ENCODE peak calls at places on chromosomes 3 and 15, in seven cellular contexts. J is bronchial epithelial cell, N is fibroblast of lung, K is mucosa of descending colon, W is cardiac muscle cell, P is mesendoderm, D is ovary. H is an unnamed sample. For H3K36me3, the result is how much of the 10 kb centered on the place peaks cover.

GRCh38 chr3:123807820-123808219 is 76.3 kb downstream of the MYLK start:
- DNase-seq in J (peak), K (peak), P (peak), D (peak), W (peak), N (peak), H (no peak)

GRCh38 chr3:182973047-182973446 is 7.3 kb downstream of the DCUN1D1 start:
- DNase-seq in J (no peak), W (peak), D (no peak), P (no peak), N (no peak), K (no peak), H (no peak)

GRCh38 chr3:141763088-141763750 is at the start of gene GRK7:
- DNase-seq in K (no peak), W (no peak), D (no peak), P (no peak), J (no peak), N (no peak), H (no peak)

GRCh38 chr3:71243230-71243629 is 340.3 kb downstream of the FOXP1 start:
- DNase-seq in W (peak), D (no peak), N (peak), J (no peak), K (no peak), P (no peak), H (no peak)

GRCh38 chr3:42873216-42873982 is 2.3 kb downstream of the CYP8B1 start:
- DNase-seq in W (no peak), D (no peak), J (no peak), P (no peak), K (no peak), N (no peak), H (no peak)

GRCh38 chr3:52450489-52451236 is 3.2 kb downstream of the TNNC1 start:
- DNase-seq in W (no peak), P (no peak), K (no peak), J (no peak), D (no peak), N (no peak), H (no peak)

GRCh38 chr15:88956263-88956662 is 43.1 kb upstream of the MFGE8 start:
- DNase-seq in W (no peak), J (no peak), K (no peak), D (no peak), P (no peak), N (no peak), H (no peak)

GRCh38 chr15:39127925-39128617 is 452.8 kb upstream of the THBS1 start:
- DNase-seq in N (peak), J (peak), K (peak), D (no peak), P (peak), W (peak), H (no peak)

GRCh38 chr15:63350178-63350621 is 31.4 kb downstream of the CA12 start:
- DNase-seq in J (no peak), K (no peak), W (peak), P (no peak), D (peak), N (no peak), H (peak)

GRCh38 chr15:75840659-75841058 is 2.6 kb upstream of the UBE2Q2 start:
- DNase-seq in K (peak), D (peak), N (peak), J (no peak), P (peak), W (peak), H (no peak)

GRCh38 chr15:89114974-89115373 is 26.7 kb downstream of the ABHD2 start:
- DNase-seq in W (peak), P (peak), K (peak), D (peak), J (peak), N (peak), H (peak)

GRCh38 chr15:73800662-73801345 is 47.7 kb upstream of the INSYN1 start:
- DNase-seq in D (peak), P (no peak), W (peak), K (peak), N (peak), J (peak), H (peak)

GRCh38 chr15:92821491-92822116 is 78.5 kb upstream of the CHD2 start:
- DNase-seq in N (peak), P (peak), J (peak), D (no peak), K (no peak), W (no peak), H (no peak)

GRCh38 chr3:10556312-10556711 is 50.9 kb upstream of the ATP2B2 start:
- DNase-seq in J (no peak), P (no peak), K (no peak), D (no peak), W (no peak), N (no peak), H (no peak)

GRCh38 chr3:55709411-55709997 is 222.4 kb upstream of the WNT5A start:
- DNase-seq in J (no peak), W (no peak), K (no peak), P (peak), N (no peak), D (peak), H (no peak)

GRCh38 chr3:43584043-43584826 is 37.6 kb downstream of the ANO10 start:
- DNase-seq in D (no peak), K (no peak), P (no peak), W (no peak), J (peak), N (peak), H (no peak)

GRCh38 chr3:116030131-116030850 is 407.0 kb downstream of the GAP43 start:
- DNase-seq in D (no peak), W (no peak), P (no peak), N (no peak), K (no peak), J (no peak), H (no peak)

GRCh38 chr15:38746211-38746610 is 181.6 kb upstream of the RASGRP1 start:
- DNase-seq in K (no peak), N (peak), D (no peak), W (no peak), J (no peak), P (no peak), H (no peak)

GRCh38 chr3:116614795-116615362 is 94.7 kb upstream of the TUSC7 start:
- DNase-seq in J (peak), D (no peak), W (peak), N (peak), P (peak), K (no peak), H (no peak)

GRCh38 chr15:66819084-66819483 is 117.0 kb downstream of the SMAD6 start:
- DNase-seq in D (no peak), P (no peak), J (no peak), N (no peak), W (no peak), K (no peak), H (no peak)

GRCh38 chr3:66413151-66413751 is 87.6 kb downstream of the LRIG1 start:
- DNase-seq in P (no peak), J (peak), K (no peak), N (peak), W (peak), D (peak), H (no peak)

GRCh38 chr3:23263796-23264195 is 60.7 kb downstream of the UBE2E2 start:
- DNase-seq in W (peak), N (peak), P (no peak), D (no peak), J (peak), K (no peak), H (no peak)

GRCh38 chr3:16550676-16551341 is 37.3 kb upstream of the RFTN1 start:
- DNase-seq in D (peak), W (peak), K (peak), P (peak), N (peak), J (peak), H (no peak)

GRCh38 chr3:106247902-106248684 is 379.3 kb upstream of the CBLB start:
- DNase-seq in D (no peak), N (peak), J (no peak), P (no peak), K (no peak), W (no peak), H (no peak)

GRCh38 chr3:69294014-69294771 is 91.7 kb downstream of the FRMD4B start:
- DNase-seq in W (peak), D (no peak), K (no peak), P (peak), J (peak), N (peak), H (no peak)

GRCh38 chr15:52558196-52558595 is 10.6 kb downstream of the ARPP19 start:
- DNase-seq in N (peak), K (no peak), P (peak), J (peak), D (no peak), W (peak), H (no peak)

GRCh38 chr3:146250449-146251382 is at the start of gene PLSCR4:
- DNase-seq in J (peak), N (peak), K (peak), P (peak), D (peak), W (peak), H (peak)

GRCh38 chr3:39189648-39190269 is 2.6 kb downstream of the XIRP1 start:
- DNase-seq in P (peak), N (peak), W (peak), K (peak), D (peak), J (peak), H (peak)

GRCh38 chr3:151327571-151328198 is 1.7 kb downstream of the P2RY13 start:
- DNase-seq in W (peak), D (no peak), J (peak), K (no peak), N (no peak), P (no peak), H (no peak)

GRCh38 chr15:75025102-75025501 is 1.7 kb downstream of the PPCDC start:
- DNase-seq in J (no peak), D (no peak), W (no peak), P (no peak), K (peak), N (no peak), H (no peak)

GRCh38 chr3:100609305-100609704 is at the start of gene ADGRG7:
- DNase-seq in J (no peak), W (no peak), P (no peak), D (no peak), K (peak), N (no peak), H (no peak)

GRCh38 chr15:43133429-43134156 is at the start of gene TMEM62:
- DNase-seq in P (peak), W (peak), J (peak), K (peak), D (peak), N (peak), H (peak)

GRCh38 chr15:70636540-70637165 is 126.7 kb downstream of the UACA start:
- DNase-seq in K (no peak), N (peak), P (peak), W (peak), D (peak), J (no peak), H (no peak)

GRCh38 chr3:106025151-106025722 is 156.4 kb upstream of the CBLB start:
- DNase-seq in K (peak), D (no peak), W (no peak), J (peak), P (no peak), N (peak), H (no peak)

GRCh38 chr15:85330941-85331588 is 49.3 kb upstream of the AKAP13 start:
- DNase-seq in K (peak), D (peak), W (peak), P (peak), N (peak), J (peak), H (peak)

GRCh38 chr15:53072077-53072476 is 281.9 kb upstream of the ONECUT1 start:
- DNase-seq in W (peak), N (peak), P (peak), J (peak), D (no peak), K (peak), H (no peak)

GRCh38 chr15:100694381-100695012 is 92.1 kb downstream of the ASB7 start:
- DNase-seq in W (peak), D (peak), J (no peak), K (no peak), N (peak), P (no peak), H (peak)

GRCh38 chr3:169929830-169930519 is 18.6 kb downstream of the SAMD7 start:
- DNase-seq in D (no peak), P (peak), K (no peak), W (no peak), J (peak), N (no peak), H (no peak)

GRCh38 chr15:67127925-67128324 is 62.5 kb downstream of the SMAD3 start:
- DNase-seq in K (no peak), W (peak), D (no peak), J (peak), P (no peak), N (peak), H (peak)

GRCh38 chr15:90610220-90610619 is 80.5 kb downstream of the CRTC3 start:
- DNase-seq in N (peak), D (no peak), P (no peak), W (peak), J (peak), K (no peak), H (no peak)
- H3K4me3 ChIP-seq in N (no peak), D (no peak), P (no peak), W (no peak), J (no peak), K (no peak), H (no peak)

GRCh38 chr3:125011941-125012340 is 43.9 kb downstream of the HEG1 start:
- DNase-seq in K (no peak), W (no peak), J (no peak), N (peak), D (no peak), P (no peak), H (no peak)

GRCh38 chr3:125013095-125013494 is 42.7 kb downstream of the HEG1 start:
- DNase-seq in J (no peak), D (no peak), K (no peak), P (no peak), W (no peak), N (no peak), H (no peak)

GRCh38 chr3:125010393-125010792 is 45.4 kb downstream of the HEG1 start:
- DNase-seq in K (no peak), P (no peak), W (no peak), J (no peak), D (no peak), N (no peak), H (no peak)

GRCh38 chr3:125017406-125017805 is 38.4 kb downstream of the HEG1 start:
- DNase-seq in D (no peak), P (no peak), W (no peak), N (no peak), J (no peak), K (no peak), H (no peak)

GRCh38 chr3:125014570-125015179 is 41.1 kb downstream of the HEG1 start:
- DNase-seq in W (no peak), N (no peak), J (no peak), D (no peak), K (no peak), P (no peak), H (no peak)
- H3K36me3 ChIP-seq in W (half or more), N (under half), J (under half), D (under half), K (under half), P (under half), H (half or more)

GRCh38 chr3:149968216-149968615 is 2.5 kb downstream of the PFN2 start:
- DNase-seq in J (peak), P (peak), K (no peak), W (no peak), N (peak), D (no peak), H (no peak)
- H3K4me3 ChIP-seq in J (no peak), P (peak), K (no peak), W (peak), N (peak), D (no peak), H (peak)

DNA sequence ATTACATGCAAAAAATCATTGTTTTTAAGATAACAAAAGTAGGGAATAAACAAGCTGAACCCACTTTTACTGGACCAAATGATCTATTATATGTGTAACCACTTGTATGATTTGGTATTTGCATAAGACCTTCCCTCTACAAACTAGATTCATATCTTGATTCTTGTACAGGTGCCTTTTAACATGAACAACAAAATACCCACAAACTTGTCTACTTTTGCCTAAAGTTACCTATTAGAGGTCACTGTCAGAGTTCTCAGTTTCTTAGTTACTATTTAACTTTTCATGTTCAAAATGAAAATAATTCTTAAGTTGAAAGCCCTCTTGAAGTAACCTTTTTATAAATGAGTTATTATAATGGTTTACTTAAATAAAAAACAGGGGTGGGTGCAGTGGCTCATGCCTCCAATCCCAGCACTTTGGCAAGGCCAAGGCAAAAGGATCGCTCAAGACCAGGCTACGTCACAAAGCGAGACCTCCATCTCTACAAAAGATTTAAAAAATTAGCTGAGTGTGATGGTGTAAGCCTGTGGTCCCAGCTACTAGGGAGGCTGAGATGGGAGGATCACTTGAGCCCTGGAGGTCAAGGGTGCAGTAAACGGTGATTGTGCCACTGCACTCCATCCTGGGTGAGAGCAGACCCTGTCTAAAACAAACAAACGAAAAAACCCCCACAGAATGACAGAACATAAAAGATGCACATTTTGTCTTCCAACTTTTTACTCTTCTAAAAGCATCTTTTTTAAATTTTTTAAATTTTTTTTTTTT is 16.0 kb downstream of the ACTR8 start:
- DNase-seq in N (no peak), K (no peak), D (no peak), P (no peak), W (no peak), J (no peak), H (no peak)
- H3K36me3 ChIP-seq in N (under half), K (under half), D (under half), P (under half), W (under half), J (under half), H (half or more)

GRCh38 chr3:194277547-194278091 is 73.5 kb downstream of the CPN2 start:
- DNase-seq in P (no peak), W (peak), K (no peak), J (no peak), N (peak), D (peak), H (peak)
- H3K4me3 ChIP-seq in P (no peak), W (no peak), K (no peak), J (no peak), N (no peak), D (no peak), H (peak)

GRCh38 chr15:72229076-72229946 is 1.7 kb downstream of the PKM start:
- DNase-seq in D (no peak), J (peak), N (peak), K (no peak), W (peak), P (peak), H (no peak)

GRCh38 chr15:72227720-72228119 is 3.3 kb downstream of the PKM start:
- DNase-seq in D (no peak), P (peak), J (peak), K (no peak), N (no peak), W (no peak), H (no peak)

GRCh38 chr15:72230197-72231065 is 559 bp downstream of the PKM start:
- DNase-seq in D (peak), N (peak), P (peak), W (peak), J (peak), K (peak), H (peak)

GRCh38 chr15:72229947-72230196 is 1.1 kb downstream of the PKM start:
- DNase-seq in P (no peak), D (no peak), J (no peak), W (no peak), N (no peak), K (peak), H (no peak)

GRCh38 chr15:72227192-72227586 is 3.8 kb downstream of the PKM start:
- DNase-seq in J (peak), D (no peak), N (peak), P (peak), W (peak), K (no peak), H (no peak)
- H3K36me3 ChIP-seq in J (under half), D (under half), N (under half), P (under half), W (under half), K (under half), H (under half)

GRCh38 chr3:193942516-193943055 is 193.4 kb upstream of the HES1 start:
- DNase-seq in W (no peak), J (no peak), N (no peak), D (no peak), K (no peak), P (peak), H (no peak)

GRCh38 chr3:193945126-193945525 is 190.8 kb upstream of the HES1 start:
- DNase-seq in N (peak), W (peak), J (no peak), D (no peak), P (peak), K (no peak), H (peak)

GRCh38 chr3:193946945-193947344 is 189.0 kb upstream of the HES1 start:
- DNase-seq in P (peak), J (peak), D (no peak), W (no peak), K (no peak), N (peak), H (no peak)

GRCh38 chr3:193943200-193943599 is 192.7 kb upstream of the HES1 start:
- DNase-seq in N (no peak), D (no peak), K (no peak), P (peak), W (no peak), J (no peak), H (no peak)

GRCh38 chr3:193944161-193944884 is 191.6 kb upstream of the HES1 start:
- DNase-seq in J (peak), D (no peak), W (no peak), N (no peak), K (no peak), P (peak), H (no peak)
- H3K4me3 ChIP-seq in J (no peak), D (no peak), W (no peak), N (no peak), K (no peak), P (no peak), H (no peak)

GRCh38 chr3:120438971-120439370 is 11.8 kb downstream of the FSTL1 start:
- DNase-seq in K (peak), P (no peak), D (peak), W (peak), N (peak), J (peak), H (peak)
- H3K36me3 ChIP-seq in K (under half), P (under half), D (under half), W (under half), N (under half), J (under half), H (under half)

DNA sequence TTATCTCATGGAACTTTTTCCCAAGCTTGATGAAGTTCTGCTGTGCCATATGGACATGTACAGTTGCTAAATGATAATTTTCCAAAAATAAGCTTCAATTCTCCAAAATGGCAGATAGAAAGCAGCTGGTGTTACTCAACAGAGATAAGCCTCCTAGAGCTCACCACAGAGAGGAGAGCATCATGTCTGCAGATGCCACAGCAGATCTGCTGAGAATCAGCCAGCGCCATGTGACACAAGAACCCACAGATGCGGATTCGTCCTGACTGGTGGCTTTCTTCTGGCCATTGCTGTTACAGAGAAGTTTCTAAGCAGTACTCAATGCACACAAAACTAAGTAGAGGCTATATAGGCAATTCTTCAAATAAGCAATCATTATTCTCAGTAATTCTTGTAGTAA is 50.6 kb downstream of the AGTR1 start:
- DNase-seq in K (no peak), W (peak), P (peak), N (no peak), J (no peak), D (no peak), H (no peak)
- H3K4me3 ChIP-seq in K (no peak), W (no peak), P (no peak), N (no peak), J (no peak), D (no peak), H (no peak)